ENCODE peak calls at places on chromosomes 3 and 15, in nine cellular contexts. A, C, N, S, H, E, V, K and P are unnamed samples.

GRCh38 chr15:57751177-57751800 is 44.8 kb downstream of the POLR2M start:
- DNase-seq in A (peak; percentile 50), N (no peak), H (no peak), S (peak; percentile 34), E (no peak), K (peak; percentile 56), C (no peak), V (no peak), P (peak; percentile 75)

GRCh38 chr3:191356586-191357439 is 26.5 kb upstream of the UTS2B start:
- DNase-seq in C (peak; percentile 62), V (peak; percentile 69), N (peak; percentile 31), S (peak; percentile 84), K (peak; percentile 78), E (peak; percentile 33), H (peak; percentile 28), A (peak; percentile 17), P (peak; percentile 68)

GRCh38 chr15:68789921-68790575 is 30.6 kb downstream of the ANP32A start:
- DNase-seq in S (no peak), A (no peak), H (no peak), V (no peak), K (peak; percentile 79), N (no peak), C (no peak), E (no peak), P (peak; percentile 20)

GRCh38 chr15:25664761-25665160 is 198.4 kb downstream of the ATP10A start:
- DNase-seq in N (no peak), E (no peak), A (no peak), V (no peak), H (no peak), C (no peak), K (no peak), S (no peak), P (no peak)

GRCh38 chr3:127687228-127687737 is 14.5 kb downstream of the ABTB1 start:
- DNase-seq in K (no peak), N (no peak), H (no peak), V (no peak), C (no peak), S (no peak), A (no peak), E (no peak), P (no peak)

GRCh38 chr3:43870844-43871626 is 180.3 kb downstream of the ABHD5 start:
- DNase-seq in N (no peak), S (peak; percentile 63), K (no peak), H (no peak), E (no peak), V (peak; percentile 23), A (peak; percentile 61), C (peak; percentile 80), P (no peak)

GRCh38 chr3:106628407-106628806 is 748.8 kb upstream of the CCDC54 start:
- DNase-seq in E (no peak), H (no peak), N (no peak), A (no peak), K (peak; percentile 57), C (no peak), V (no peak), S (peak; percentile 48), P (peak; percentile 67)

GRCh38 chr3:187210555-187211327 is 13.5 kb downstream of the RTP1 start:
- DNase-seq in E (no peak), V (no peak), A (no peak), H (no peak), K (peak; percentile 76), S (no peak), N (no peak), C (no peak), P (peak; percentile 63)

GRCh38 chr3:42613462-42613861 is 13.0 kb downstream of the NKTR start:
- DNase-seq in E (no peak), A (peak; percentile 23), N (no peak), C (no peak), S (no peak), V (no peak), K (no peak), H (no peak), P (no peak)

GRCh38 chr3:111081008-111081545 is 9.5 kb downstream of the NECTIN3 start:
- DNase-seq in A (no peak), N (no peak), S (peak; percentile 27), K (no peak), C (no peak), H (no peak), E (no peak), V (no peak), P (peak; percentile 42)

GRCh38 chr3:157333551-157333991 is 103.1 kb upstream of the PTX3 start:
- DNase-seq in E (no peak), H (no peak), K (peak; percentile 72), V (no peak), C (no peak), A (no peak), S (no peak), N (no peak), P (no peak)

GRCh38 chr15:96331141-96331941 is 841 bp downstream of the NR2F2 start:
- DNase-seq in S (no peak), K (peak; percentile 58), V (no peak), A (peak; percentile 58), C (no peak), H (no peak), N (no peak), E (no peak), P (peak; percentile 80)

GRCh38 chr3:181955566-181955965 is 243.8 kb downstream of the SOX2 start:
- DNase-seq in A (no peak), E (no peak), S (no peak), C (no peak), H (no peak), V (no peak), N (no peak), K (no peak), P (no peak)

GRCh38 chr3:104596551-104596950 is 770.2 kb upstream of the ALCAM start:
- DNase-seq in K (peak; percentile 74), N (no peak), S (peak; percentile 42), A (peak; percentile 59), E (no peak), V (no peak), H (no peak), C (no peak), P (peak; percentile 75)
- TF ChIP-seq CTCF in K (peak; percentile 59), N (peak; percentile 23), S (peak; percentile 60), A (peak; percentile 57), E (peak; percentile 31), V (no peak), H (peak; percentile 24), C (peak; percentile 86), P (peak; percentile 57)

GRCh38 chr3:185253645-185254410 is at the start of gene EHHADH:
- DNase-seq in C (peak; percentile 52), S (peak; percentile 75), E (peak; percentile 83), K (peak; percentile 65), A (peak; percentile 61), V (peak; percentile 75), N (peak; percentile 83), H (peak; percentile 80), P (peak; percentile 68)
- H3K4me3 ChIP-seq in C (peak within 1 kb of the TSS; percentile 65), S (peak within 1 kb of the TSS; percentile 62), E (peak within 1 kb of the TSS; percentile 77), K (peak within 1 kb of the TSS; percentile 70), A (peak within 1 kb of the TSS; percentile 60), V (peak within 1 kb of the TSS; percentile 90), N (peak within 1 kb of the TSS; percentile 57), H (peak within 1 kb of the TSS; percentile 57), P (peak within 1 kb of the TSS; percentile 78)

GRCh38 chr15:93399121-93399520 is 310.1 kb upstream of the RGMA start:
- DNase-seq in S (no peak), N (no peak), V (no peak), E (no peak), K (no peak), A (no peak), C (no peak), H (no peak), P (no peak)
- TF ChIP-seq CTCF in S (no peak), N (no peak), V (no peak), E (peak; percentile 11), K (no peak), A (no peak), C (no peak), H (no peak), P (no peak)

GRCh38 chr3:33658039-33658438 is 60.0 kb downstream of the CLASP2 start:
- DNase-seq in K (no peak), E (no peak), N (no peak), S (no peak), H (no peak), V (no peak), C (no peak), A (no peak), P (no peak)
- H3K4me3 ChIP-seq in K (no peak overlapping the region), E (peak overlapping the region; percentile 68), N (peak overlapping the region; percentile 41), S (no peak overlapping the region), H (peak overlapping the region; percentile 19), V (no peak overlapping the region), C (no peak overlapping the region), A (no peak overlapping the region), P (peak overlapping the region; percentile 57)

GRCh38 chr3:142276780-142277179 is 51.4 kb upstream of the GK5 start:
- DNase-seq in E (no peak), A (no peak), S (no peak), C (no peak), N (no peak), V (no peak), K (peak; percentile 10), H (no peak), P (peak; percentile 93)

GRCh38 chr3:142282503-142282902 is 57.1 kb upstream of the GK5 start:
- DNase-seq in A (no peak), S (no peak), E (no peak), V (no peak), K (no peak), C (no peak), H (no peak), N (no peak), P (no peak)

GRCh38 chr3:142281474-142281873 is 56.1 kb upstream of the GK5 start:
- DNase-seq in K (no peak), S (no peak), E (no peak), N (no peak), V (no peak), H (no peak), C (no peak), A (no peak), P (peak; percentile 11)

GRCh38 chr3:142278451-142278850 is 53.1 kb upstream of the GK5 start:
- DNase-seq in K (peak; percentile 6), A (no peak), S (no peak), C (no peak), N (no peak), E (no peak), H (no peak), V (no peak), P (peak; percentile 55)

GRCh38 chr3:142279965-142280590 is 54.7 kb upstream of the GK5 start:
- DNase-seq in S (peak; percentile 59), E (no peak), H (peak; percentile 38), C (peak; percentile 64), A (peak; percentile 80), V (no peak), N (peak; percentile 41), K (peak; percentile 74), P (peak; percentile 90)
- TF ChIP-seq CTCF in S (peak; percentile 58), E (peak; percentile 72), H (peak; percentile 67), C (peak; percentile 83), A (peak; percentile 82), V (peak; percentile 35), N (peak; percentile 39), K (peak; percentile 57), P (peak; percentile 57)